ENCODE peak calls at places on chromosomes 3 and 15, in six cellular contexts. J is HAP-1, Z is heart left ventricle, B is AG09309, C is fibroblast of lung, R is fibroblast of gingiva. K is an unnamed sample.

GRCh38 chr15:60964527-60964926 is 264.6 kb downstream of the RORA start:
- DNase-seq in Z (no peak), C (no peak), J (no peak), B (no peak), R (no peak), K (no peak)

GRCh38 chr3:112030911-112031310 is 3.6 kb upstream of the TMPRSS7 start:
- DNase-seq in Z (no peak), B (no peak), C (no peak), J (no peak), R (no peak), K (no peak)

GRCh38 chr3:73954506-73954905 is 329.8 kb upstream of the PDZRN3 start:
- DNase-seq in C (no peak), J (peak), R (no peak), B (no peak), Z (no peak), K (no peak)

GRCh38 chr3:193590088-193590856 is 2.7 kb upstream of the OPA1 start:
- DNase-seq in B (no peak), C (peak), J (peak), R (no peak), Z (no peak), K (no peak)

GRCh38 chr3:81485444-81485865 is 276.0 kb downstream of the GBE1 start:
- DNase-seq in R (peak), Z (no peak), J (no peak), C (peak), B (peak), K (no peak)

GRCh38 chr15:32829441-32829840 is 111.6 kb downstream of the GREM1 start:
- DNase-seq in J (no peak), C (peak), R (no peak), Z (no peak), B (no peak), K (no peak)

GRCh38 chr3:171198781-171199472 is 172.4 kb upstream of the SLC2A2 start:
- DNase-seq in B (no peak), C (no peak), R (no peak), J (no peak), Z (no peak), K (no peak)

GRCh38 chr3:13335062-13335461 is 85.1 kb downstream of the NUP210 start:
- DNase-seq in R (no peak), J (no peak), Z (no peak), B (no peak), C (no peak), K (no peak)

K was measured in SW 1271.